ENCODE peak calls at places on chromosomes 16 and 17, in five cellular contexts. D is stimulated activated CD8-positive, alpha-beta memory T cell treated with anti-CD3 and anti-CD28 coated beads, Interleukin-4, amount 100 ng/mL, for 48 hours; E is activated CD4-positive, alpha-beta T cell treated with anti-CD3 and anti-CD28 coated beads, Interleukin-2, amount 50 U/mL, for 48 hours; L is fibroblast of mammary gland; R is cardiac fibroblast. S is an unnamed sample.

GRCh38 chr16:11632455-11632921 is 35.8 kb upstream of the SNN start:
- DNase-seq in D (no peak), E (no peak), L (peak), R (peak), S (peak)

GRCh38 chr16:85557976-85558589 is 55.0 kb upstream of the GSE1 start:
- DNase-seq in D (no peak), E (no peak), L (no peak), R (no peak), S (no peak)

GRCh38 chr16:86101135-86101911 is 202.4 kb downstream of the IRF8 start:
- DNase-seq in D (no peak), E (no peak), L (no peak), R (no peak), S (no peak)

GRCh38 chr17:43834106-43834505 is 1.2 kb upstream of the MPP3 start:
- DNase-seq in D (no peak), E (no peak), L (peak), R (peak), S (peak)

GRCh38 chr17:3857261-3858105 is 11.4 kb upstream of the NCBP3 start:
- DNase-seq in D (no peak), E (no peak), L (no peak), R (peak), S (no peak)

GRCh38 chr16:1615761-1616160 is 3.6 kb downstream of the CRAMP1 start:
- DNase-seq in D (no peak), E (no peak), L (no peak), R (no peak), S (peak)

GRCh38 chr17:55674107-55674506 is 48.6 kb downstream of the TMEM100 start:
- DNase-seq in D (no peak), E (no peak), L (peak), R (peak), S (peak)

GRCh38 chr16:69073181-69073669 is 32.2 kb upstream of the HAS3 start:
- DNase-seq in D (no peak), E (no peak), L (peak), R (peak), S (peak)

GRCh38 chr17:57549996-57550395 is 195.1 kb downstream of the CCDC182 start:
- DNase-seq in D (no peak), E (no peak), L (no peak), R (no peak), S (no peak)

GRCh38 chr16:53753431-53753830 is 49.5 kb downstream of the FTO start:
- DNase-seq in D (no peak), E (no peak), L (no peak), R (no peak), S (no peak)

GRCh38 chr16:13325396-13325795 is 424.0 kb downstream of the SHISA9 start:
- DNase-seq in D (no peak), E (no peak), L (no peak), R (no peak), S (no peak)

GRCh38 chr16:81848306-81848853 is 69.3 kb downstream of the PLCG2 start:
- DNase-seq in D (no peak), E (no peak), L (no peak), R (no peak), S (no peak)

GRCh38 chr17:54085934-54086333 is 263.2 kb downstream of the KIF2B start:
- DNase-seq in D (no peak), E (no peak), L (no peak), R (no peak), S (no peak)

GRCh38 chr17:55677449-55677848 is 45.2 kb downstream of the TMEM100 start:
- DNase-seq in D (no peak), E (no peak), L (no peak), R (no peak), S (no peak)

GRCh38 chr16:22757202-22757601 is 56.8 kb upstream of the HS3ST2 start:
- DNase-seq in D (no peak), E (no peak), L (no peak), R (no peak), S (no peak)

GRCh38 chr17:82470065-82470464 is 11.5 kb downstream of the NARF start:
- DNase-seq in D (no peak), E (no peak), L (no peak), R (no peak), S (no peak)

GRCh38 chr16:10578474-10579316 is 1.7 kb downstream of the EMP2 start:
- DNase-seq in D (no peak), E (no peak), L (no peak), R (no peak), S (peak)

GRCh38 chr16:89449726-89450335 is 40.5 kb downstream of the ANKRD11 start:
- DNase-seq in D (no peak), E (no peak), L (peak), R (peak), S (no peak)

GRCh38 chr17:39926588-39927100 is 757 bp downstream of the ORMDL3 start:
- DNase-seq in D (peak), E (peak), L (peak), R (peak), S (peak)

GRCh38 chr16:71373073-71373472 is 14.6 kb downstream of the CALB2 start:
- DNase-seq in D (no peak), E (no peak), L (peak), R (no peak), S (no peak)

GRCh38 chr16:81616321-81617020 is 162.6 kb upstream of the PLCG2 start:
- DNase-seq in D (peak), E (peak), L (peak), R (peak), S (peak)

GRCh38 chr16:30088832-30089624 is 2.7 kb downstream of the TBX6 start:
- DNase-seq in D (no peak), E (no peak), L (no peak), R (no peak), S (no peak)

GRCh38 chr16:58563235-58563634 is 47.9 kb downstream of the SETD6 start:
- DNase-seq in D (no peak), E (no peak), L (peak), R (peak), S (peak)

GRCh38 chr16:27318399-27319256 is 4.9 kb downstream of the IL4R start:
- DNase-seq in D (peak), E (peak), L (no peak), R (peak), S (no peak)

GRCh38 chr16:59042296-59042695 is 308.2 kb upstream of the GOT2 start:
- DNase-seq in D (no peak), E (no peak), L (no peak), R (no peak), S (no peak)

GRCh38 chr17:4968166-4968915 is 724 bp upstream of the SPAG7 start:
- DNase-seq in D (peak), E (peak), L (no peak), R (no peak), S (peak)

GRCh38 chr16:66434619-66435430 is 7.7 kb downstream of the BEAN1 start:
- DNase-seq in D (no peak), E (no peak), L (no peak), R (no peak), S (no peak)

GRCh38 chr16:24890746-24891145 is 45.0 kb downstream of the SLC5A11 start:
- DNase-seq in D (no peak), E (no peak), L (no peak), R (no peak), S (no peak)

GRCh38 chr16:82108774-82109173 is 61.2 kb downstream of the MPHOSPH6 start:
- DNase-seq in D (no peak), E (no peak), L (no peak), R (no peak), S (no peak)